ENCODE peak calls at places on chromosome 11, in four cellular contexts. U is body of pancreas, P is endodermal cell, L is heart right ventricle. E is an unnamed sample.

GRCh38 chr11:120316880-120317688 is 8.0 kb upstream of the TLCD5 start:
- DNase-seq in P (peak), L (peak), U (peak), E (peak)

GRCh38 chr11:3964935-3965511 is 109.6 kb downstream of the STIM1 start:
- DNase-seq in P (no peak), L (no peak), U (no peak), E (no peak)

GRCh38 chr11:10108901-10109665 is 184.9 kb downstream of the SBF2 start:
- DNase-seq in P (no peak), L (peak), U (no peak), E (no peak)

GRCh38 chr11:122025757-122026156 is 90.3 kb downstream of the BLID start:
- DNase-seq in P (no peak), L (no peak), U (no peak), E (no peak)

GRCh38 chr11:15599376-15599775 is 484.7 kb downstream of the INSC start:
- DNase-seq in L (no peak), P (no peak), U (no peak), E (no peak)

GRCh38 chr11:73401924-73402833 is 26.0 kb downstream of the RELT start:
- DNase-seq in L (no peak), U (no peak), P (peak), E (no peak)

GRCh38 chr11:18312012-18312411 is 9.9 kb downstream of the HPS5 start:
- DNase-seq in P (no peak), U (no peak), L (no peak), E (no peak)

GRCh38 chr11:86699036-86699791 is 26.8 kb upstream of the ME3 start:
- DNase-seq in U (no peak), L (no peak), P (no peak), E (no peak)

GRCh38 chr11:30091728-30092127 is 74.9 kb upstream of the KCNA4 start:
- DNase-seq in U (no peak), P (no peak), L (no peak), E (no peak)

GRCh38 chr11:107457558-107458271 is at the start of gene CWF19L2:
- DNase-seq in P (peak), L (peak), U (peak), E (peak)

GRCh38 chr11:45879803-45880685 is 5.4 kb upstream of the MAPK8IP1 start:
- DNase-seq in L (no peak), U (no peak), P (no peak), E (no peak)

GRCh38 chr11:125258626-125259025 is 94.1 kb downstream of the PKNOX2 start:
- DNase-seq in P (no peak), U (no peak), L (no peak), E (no peak)

GRCh38 chr11:88484873-88485621 is 147.5 kb upstream of the CTSC start:
- DNase-seq in L (no peak), U (peak), P (peak), E (no peak)

GRCh38 chr11:102783720-102784119 is 3.3 kb upstream of the MMP10 start:
- DNase-seq in P (no peak), L (no peak), U (no peak), E (no peak)

GRCh38 chr11:70558651-70559050 is 160.3 kb downstream of the CTTN start:
- DNase-seq in P (no peak), L (no peak), U (no peak), E (no peak)

GRCh38 chr11:93490996-93491618 is 52.1 kb downstream of the SMCO4 start:
- DNase-seq in U (no peak), P (peak), L (no peak), E (no peak)

GRCh38 chr11:70431611-70432010 is 33.3 kb downstream of the CTTN start:
- DNase-seq in P (no peak), L (no peak), U (no peak), E (no peak)

GRCh38 chr11:60700689-60701508 is 1.5 kb downstream of the MS4A8 start:
- DNase-seq in U (peak), L (no peak), P (peak), E (no peak)

GRCh38 chr11:108697872-108698473 is 33.1 kb downstream of the DDX10 start:
- DNase-seq in L (peak), P (peak), U (peak), E (no peak)

GRCh38 chr11:100726709-100727108 is 39.6 kb downstream of the ARHGAP42 start:
- DNase-seq in L (no peak), U (no peak), P (peak), E (no peak)

GRCh38 chr11:20873054-20873453 is 203.7 kb downstream of the NELL1 start:
- DNase-seq in U (no peak), P (peak), L (no peak), E (no peak)

GRCh38 chr11:62689421-62690183 is at the start of gene LRRN4CL:
- DNase-seq in L (peak), P (no peak), U (peak), E (peak)

GRCh38 chr11:75939992-75940391 is 125.0 kb downstream of the UVRAG start:
- DNase-seq in P (no peak), U (no peak), L (no peak), E (no peak)

GRCh38 chr11:75944515-75944914 is 129.5 kb downstream of the UVRAG start:
- DNase-seq in P (no peak), U (no peak), L (no peak), E (no peak)

GRCh38 chr11:75934851-75935250 is 119.8 kb downstream of the UVRAG start:
- DNase-seq in L (no peak), U (no peak), P (no peak), E (no peak)

GRCh38 chr11:75938543-75938942 is 123.5 kb downstream of the UVRAG start:
- DNase-seq in L (no peak), U (no peak), P (no peak), E (no peak)
- H3K4me3 ChIP-seq in L (no peak), U (no peak), P (no peak), E (no peak)

GRCh38 chr11:76266269-76266668 is 60.0 kb upstream of the WNT11 start:
- DNase-seq in P (no peak), U (no peak), L (no peak), E (no peak)
- H3K27ac ChIP-seq in P (no peak), U (no peak), L (peak), E (peak)

GRCh38 chr11:8019671-8020597 is 32.8 kb downstream of the EIF3F start:
- DNase-seq in P (peak), U (peak), L (no peak), E (peak)
- H3K4me3 ChIP-seq in P (peak), U (no peak), L (peak), E (peak)

GRCh38 chr11:19674831-19675230 is 37.8 kb upstream of the NAV2 start:
- DNase-seq in L (no peak), U (no peak), P (no peak), E (no peak)

GRCh38 chr11:19676508-19677379 is 35.9 kb upstream of the NAV2 start:
- DNase-seq in P (no peak), L (peak), U (no peak), E (no peak)

GRCh38 chr11:19673924-19674390 is 38.7 kb upstream of the NAV2 start:
- DNase-seq in U (no peak), P (peak), L (peak), E (peak)

GRCh38 chr11:19674420-19674819 is 38.2 kb upstream of the NAV2 start:
- DNase-seq in U (no peak), L (no peak), P (peak), E (no peak)

GRCh38 chr11:19675397-19675796 is 37.2 kb upstream of the NAV2 start:
- DNase-seq in L (no peak), P (no peak), U (no peak), E (no peak)
- H3K27ac ChIP-seq in L (peak), P (no peak), U (no peak), E (peak)

DNA sequence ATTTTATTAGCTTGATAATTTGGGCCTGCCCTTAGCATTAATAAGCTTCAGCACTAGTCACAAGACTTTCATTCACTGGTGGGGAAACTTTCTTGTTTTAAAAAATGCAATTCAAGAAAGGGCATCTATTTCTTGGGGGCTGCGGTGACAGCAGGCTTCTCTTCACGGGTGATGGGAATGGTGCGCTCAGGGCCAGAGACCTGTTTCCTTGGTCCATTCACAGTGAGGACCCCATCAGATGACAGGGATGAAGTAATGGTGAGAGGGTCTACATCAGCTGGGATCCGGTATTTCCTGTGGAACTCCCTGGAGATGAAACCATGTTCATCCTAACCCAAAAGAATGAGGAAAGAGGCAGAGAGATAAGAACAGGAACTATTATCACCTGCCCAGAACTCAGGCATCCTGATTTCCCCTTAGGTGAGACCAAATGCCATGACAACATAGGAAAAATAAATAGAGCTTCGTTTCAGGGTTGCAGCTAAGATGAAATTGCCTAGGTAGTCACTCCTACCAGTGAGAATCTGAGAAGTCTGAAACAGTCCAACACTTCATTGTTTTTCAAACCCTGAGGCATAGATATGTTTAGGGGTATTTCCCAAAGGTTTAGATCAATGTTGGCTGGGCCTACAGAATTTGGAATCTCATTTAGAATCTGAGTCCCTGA is 2.8 kb downstream of the CRYAB start:
- DNase-seq in L (no peak), P (no peak), U (no peak), E (no peak)
- H3K4me3 ChIP-seq in L (peak), P (no peak), U (no peak), E (peak)

GRCh38 chr11:32985600-32985999 is 30.1 kb upstream of the DEPDC7 start:
- DNase-seq in U (no peak), L (no peak), P (no peak), E (no peak)
- H3K27ac ChIP-seq in U (no peak), L (no peak), P (no peak), E (no peak)

DNA sequence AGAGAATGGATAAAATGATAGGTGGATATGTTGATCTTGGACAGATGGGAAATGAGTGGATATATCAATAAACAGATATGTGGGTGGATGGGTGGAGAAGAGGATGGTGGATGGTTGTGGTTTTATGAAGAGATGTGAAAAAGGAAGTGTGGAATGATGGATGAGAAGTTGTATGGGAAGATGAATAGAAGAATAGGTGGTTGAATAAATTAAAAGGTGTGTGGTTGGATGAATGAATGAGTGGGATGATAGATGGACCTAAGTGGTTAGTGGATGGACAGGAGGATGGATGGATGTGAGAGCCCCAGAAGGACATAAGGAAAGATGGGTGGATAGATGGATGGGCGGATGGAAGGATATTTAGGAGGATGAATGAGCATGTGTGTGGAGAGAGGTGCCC is 913 bp upstream of the CD44 start:
- DNase-seq in U (no peak), P (no peak), L (no peak), E (no peak)
- H3K4me3 ChIP-seq in U (no peak), P (no peak), L (peak), E (peak)

DNA sequence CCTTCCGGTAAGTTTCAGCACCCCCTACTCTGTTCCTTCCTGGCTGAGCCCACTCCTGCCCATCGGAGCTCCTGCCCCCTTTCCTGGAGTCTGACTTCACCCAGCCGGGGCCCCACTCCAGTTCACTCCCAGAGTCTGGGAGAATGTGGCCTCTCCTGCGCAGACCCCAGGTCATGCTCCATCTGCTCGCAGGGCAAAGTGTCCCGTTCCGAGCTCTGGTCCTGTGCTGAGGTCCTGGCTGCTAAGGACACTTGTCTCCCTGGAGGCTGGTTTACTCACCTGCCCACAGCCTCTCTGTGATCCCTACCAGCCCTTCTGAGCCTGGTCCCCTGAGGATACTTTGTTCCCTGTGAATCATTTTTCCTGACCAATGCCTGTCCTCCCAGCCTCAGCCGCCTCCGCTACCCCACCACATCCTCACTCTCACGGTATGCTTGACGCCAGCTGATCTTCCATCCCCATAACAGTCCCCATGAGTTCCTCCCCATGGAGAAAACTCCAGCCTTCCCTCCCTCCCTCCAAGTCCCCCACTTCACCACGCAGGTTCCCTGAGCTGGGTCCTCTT is 526 bp downstream of the IFITM10 start:
- DNase-seq in L (no peak), U (no peak), P (no peak), E (no peak)
- H3K27ac ChIP-seq in L (no peak), U (no peak), P (no peak), E (peak)

E was measured in coronary artery.